ENCODE peak calls at places on chromosomes 5 and 9, in six cellular contexts. A, U, Z, C, W and D are unnamed samples.

GRCh38 chr9:136564379-136564988 is 18.6 kb upstream of the NOTCH1 start:
- DNase-seq in A (peak), U (peak), Z (no peak), C (peak), W (no peak), D (peak)

GRCh38 chr5:59874675-59875074 is 18.9 kb downstream of the PDE4D start:
- DNase-seq in A (no peak), U (no peak), Z (no peak), C (no peak), W (no peak), D (no peak)

GRCh38 chr5:79023947-79024346 is 38.8 kb upstream of the ARSB start:
- DNase-seq in A (no peak), U (no peak), Z (no peak), C (no peak), W (no peak), D (no peak)

GRCh38 chr5:65858316-65858715 is 68.1 kb upstream of the ERBIN start:
- DNase-seq in A (no peak), U (no peak), Z (no peak), C (peak), W (no peak), D (peak)

GRCh38 chr5:760363-761205 is 23.9 kb downstream of the ZDHHC11B start:
- DNase-seq in A (no peak), U (no peak), Z (no peak), C (no peak), W (peak), D (no peak)

GRCh38 chr5:52789867-52790266 is 2.2 kb downstream of the ITGA1 start:
- DNase-seq in A (peak), U (no peak), Z (no peak), C (no peak), W (no peak), D (no peak)

GRCh38 chr9:109341561-109341960 is 20.7 kb upstream of the EPB41L4B start:
- DNase-seq in A (no peak), U (peak), Z (no peak), C (no peak), W (no peak), D (no peak)

GRCh38 chr5:179724163-179724562 is 8.5 kb upstream of the MAML1 start:
- DNase-seq in A (no peak), U (no peak), Z (no peak), C (no peak), W (no peak), D (no peak)

GRCh38 chr9:70806872-70807271 is 314.5 kb downstream of the TRPM3 start:
- DNase-seq in A (no peak), U (no peak), Z (no peak), C (no peak), W (no peak), D (no peak)

GRCh38 chr9:92964981-92965758 is 17.8 kb downstream of the FGD3 start:
- DNase-seq in A (no peak), U (no peak), Z (peak), C (no peak), W (no peak), D (no peak)

GRCh38 chr5:128197911-128198522 is 114.5 kb downstream of the SLC12A2 start:
- DNase-seq in A (no peak), U (peak), Z (no peak), C (no peak), W (peak), D (no peak)

GRCh38 chr9:75376855-75377254 is 288.5 kb downstream of the OSTF1 start:
- DNase-seq in A (no peak), U (no peak), Z (no peak), C (no peak), W (no peak), D (no peak)

GRCh38 chr5:147051193-147051592 is 172.6 kb upstream of the PPP2R2B start:
- DNase-seq in A (no peak), U (no peak), Z (no peak), C (peak), W (no peak), D (peak)

GRCh38 chr9:128006360-128007024 is 25.7 kb upstream of the EEIG1 start:
- DNase-seq in A (no peak), U (peak), Z (no peak), C (peak), W (no peak), D (peak)

GRCh38 chr9:82558855-82559615 is 503.9 kb downstream of the RASEF start:
- DNase-seq in A (peak), U (no peak), Z (no peak), C (peak), W (peak), D (no peak)

GRCh38 chr9:135038331-135038730 is 49.1 kb upstream of the OLFM1 start:
- DNase-seq in A (no peak), U (no peak), Z (no peak), C (no peak), W (no peak), D (no peak)

GRCh38 chr5:173963867-173964429 is 25.0 kb upstream of the C5orf47 start:
- DNase-seq in A (peak), U (peak), Z (no peak), C (no peak), W (peak), D (peak)

GRCh38 chr5:177495243-177496060 is 2.0 kb downstream of the PDLIM7 start:
- DNase-seq in A (peak), U (peak), Z (peak), C (peak), W (peak), D (peak)

GRCh38 chr5:919356-920000 is 26.8 kb downstream of the TRIP13 start:
- DNase-seq in A (no peak), U (no peak), Z (no peak), C (no peak), W (no peak), D (no peak)

GRCh38 chr5:77438057-77438456 is 54.1 kb downstream of the WDR41 start:
- DNase-seq in A (no peak), U (no peak), Z (no peak), C (no peak), W (no peak), D (no peak)

GRCh38 chr9:17862081-17862480 is 283.2 kb downstream of the SH3GL2 start:
- DNase-seq in A (no peak), U (no peak), Z (no peak), C (no peak), W (no peak), D (no peak)

GRCh38 chr5:1437452-1437851 is 7.8 kb downstream of the SLC6A3 start:
- DNase-seq in A (peak), U (peak), Z (no peak), C (peak), W (peak), D (peak)

GRCh38 chr9:34644766-34645314 is 1.6 kb upstream of the GALT start:
- DNase-seq in A (no peak), U (no peak), Z (no peak), C (no peak), W (peak), D (no peak)

GRCh38 chr5:59542841-59543825 is 350.4 kb downstream of the PDE4D start:
- DNase-seq in A (peak), U (no peak), Z (no peak), C (no peak), W (peak), D (no peak)

GRCh38 chr5:172749881-172750608 is 20.9 kb downstream of the DUSP1 start:
- DNase-seq in A (peak), U (no peak), Z (no peak), C (no peak), W (no peak), D (no peak)

GRCh38 chr5:11905209-11905608 is 963 bp upstream of the CTNND2 start:
- DNase-seq in A (no peak), U (no peak), Z (no peak), C (no peak), W (no peak), D (no peak)

GRCh38 chr9:73720601-73721000 is 568.9 kb downstream of the ANXA1 start:
- DNase-seq in A (no peak), U (no peak), Z (no peak), C (no peak), W (no peak), D (no peak)

GRCh38 chr5:132500931-132501628 is 10.5 kb upstream of the IRF1 start:
- DNase-seq in A (peak), U (peak), Z (peak), C (peak), W (peak), D (no peak)

GRCh38 chr5:9617191-9617590 is 13.0 kb downstream of the TAS2R1 start:
- DNase-seq in A (no peak), U (no peak), Z (no peak), C (no peak), W (no peak), D (no peak)

GRCh38 chr5:169527863-169528262 is 55.7 kb upstream of the SPDL1 start:
- DNase-seq in A (peak), U (no peak), Z (no peak), C (peak), W (no peak), D (peak)

GRCh38 chr9:113609562-113610318 is 146.2 kb downstream of the RGS3 start:
- DNase-seq in A (peak), U (no peak), Z (no peak), C (no peak), W (peak), D (no peak)

GRCh38 chr5:35988529-35988928 is 2.7 kb downstream of the UGT3A1 start:
- DNase-seq in A (no peak), U (no peak), Z (no peak), C (no peak), W (no peak), D (no peak)

GRCh38 chr9:132214027-132214622 is 52.3 kb downstream of the NTNG2 start:
- DNase-seq in A (peak), U (peak), Z (no peak), C (peak), W (peak), D (peak)

GRCh38 chr9:91515074-91515687 is 91.5 kb upstream of the NFIL3 start:
- DNase-seq in A (peak), U (no peak), Z (no peak), C (peak), W (peak), D (peak)

GRCh38 chr9:35350827-35351549 is 138.9 kb upstream of the RUSC2 start:
- DNase-seq in A (peak), U (no peak), Z (no peak), C (peak), W (no peak), D (no peak)

GRCh38 chr5:83077662-83078261 is 415 bp downstream of the XRCC4 start:
- DNase-seq in A (peak), U (no peak), Z (peak), C (peak), W (peak), D (no peak)

GRCh38 chr9:137303031-137303892 is 1.2 kb upstream of the NRARP start:
- DNase-seq in A (no peak), U (no peak), Z (no peak), C (no peak), W (peak), D (peak)

DNA sequence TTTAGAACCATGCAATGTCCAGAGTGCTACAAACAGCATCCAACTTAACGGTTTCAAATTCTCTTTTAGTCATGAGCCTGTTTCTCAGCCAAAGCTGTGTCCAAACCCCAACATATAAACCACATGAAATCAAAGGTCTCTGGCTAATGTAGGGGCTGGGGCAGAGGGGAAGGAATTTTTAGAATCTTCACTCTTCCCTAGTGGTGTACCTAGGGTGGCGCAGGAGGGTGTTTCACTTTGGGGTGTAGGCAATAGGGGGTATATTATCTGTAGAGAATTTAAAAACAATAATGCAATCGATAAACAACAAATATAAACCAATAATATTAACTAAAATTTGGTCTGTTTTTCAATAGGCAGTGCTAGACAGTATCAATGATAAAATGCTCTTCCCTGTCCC is 132.1 kb upstream of the BRINP1 start:
- DNase-seq in A (no peak), U (no peak), Z (no peak), C (no peak), W (no peak), D (no peak)
- H2AFZ ChIP-seq in A (no peak), U (no peak), Z (no peak), C (no peak), W (no peak), D (no peak)

GRCh38 chr5:6158974-6159863 is 219.1 kb downstream of the MED10 start:
- DNase-seq in A (peak), U (no peak), Z (no peak), C (peak), W (peak), D (peak)
- H3K4me2 ChIP-seq in A (no peak), U (peak), Z (no peak), C (peak), W (peak), D (peak)

DNA sequence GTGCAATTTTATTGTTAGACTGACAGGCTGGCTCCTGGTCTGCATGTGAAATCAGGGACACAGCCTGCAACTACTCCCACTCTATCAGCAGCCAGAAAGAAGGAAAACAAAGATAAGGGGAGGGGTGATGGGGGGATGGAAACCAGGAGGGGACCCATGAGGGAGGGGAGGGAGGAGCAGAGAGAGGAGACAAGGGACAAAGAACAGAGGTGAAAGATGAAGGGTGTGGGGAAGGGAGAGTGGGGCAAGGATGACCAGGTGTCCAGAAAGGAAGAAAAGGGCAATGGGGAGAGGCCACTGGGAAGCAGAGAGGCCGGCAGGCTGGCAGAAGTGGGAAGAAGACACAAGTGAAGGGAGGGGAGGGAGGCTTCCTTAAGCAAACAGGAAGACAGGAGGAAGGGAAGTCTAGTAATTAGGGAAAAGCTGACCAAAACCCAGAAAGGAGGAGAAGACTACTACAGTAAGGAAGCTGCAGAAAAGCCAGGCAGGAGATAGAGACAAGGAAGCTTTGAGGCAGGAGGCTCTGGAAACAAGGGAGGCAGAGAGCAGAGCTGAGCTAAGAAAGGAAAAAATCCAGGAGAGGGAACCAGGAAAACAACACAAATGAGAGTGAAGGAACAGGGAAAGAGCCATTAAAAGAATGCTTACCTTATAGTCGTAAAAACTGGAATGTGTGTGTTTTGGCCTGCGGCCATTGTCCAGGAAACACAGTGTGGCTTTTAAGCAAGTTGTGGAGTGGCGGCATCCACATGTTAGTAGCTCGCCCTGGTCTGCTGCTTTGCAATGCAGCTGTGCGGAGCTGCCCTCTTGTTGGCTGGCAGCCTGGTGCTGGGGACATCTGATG is 316.9 kb upstream of the CLINT1 start:
- DNase-seq in A (no peak), U (no peak), Z (no peak), C (peak), W (peak), D (no peak)
- H2AFZ ChIP-seq in A (no peak), U (no peak), Z (no peak), C (peak), W (no peak), D (no peak)

GRCh38 chr5:34570721-34571379 is 85.3 kb upstream of the RAI14 start:
- DNase-seq in A (peak), U (no peak), Z (no peak), C (peak), W (no peak), D (peak)
- H3K4me2 ChIP-seq in A (peak), U (peak), Z (no peak), C (peak), W (no peak), D (no peak)

GRCh38 chr5:54691644-54692043 is 174.1 kb downstream of the SNX18 start:
- DNase-seq in A (no peak), U (no peak), Z (no peak), C (no peak), W (no peak), D (no peak)
- H2AFZ ChIP-seq in A (no peak), U (no peak), Z (no peak), C (no peak), W (no peak), D (no peak)

DNA sequence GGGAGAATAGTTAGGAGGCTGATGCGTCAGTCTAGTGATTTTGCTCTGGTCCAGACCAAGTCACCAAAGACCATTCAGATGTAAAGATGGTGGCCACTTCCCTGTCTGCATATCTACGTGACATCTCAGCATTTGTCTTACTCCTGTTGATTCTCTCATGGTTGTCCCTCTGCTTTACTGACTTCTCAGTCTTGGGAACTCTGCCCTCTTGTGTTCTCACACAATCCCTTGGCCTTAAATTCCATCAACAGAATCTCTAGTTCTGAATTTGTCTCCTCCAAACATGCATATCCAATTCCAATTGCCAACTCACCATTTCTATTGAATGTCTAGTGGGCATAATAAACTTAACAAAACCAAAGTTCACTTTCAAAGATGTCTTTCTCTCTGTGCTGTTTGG is 147.8 kb downstream of the SLC24A2 start:
- DNase-seq in A (peak), U (no peak), Z (peak), C (peak), W (no peak), D (no peak)
- H3K4me2 ChIP-seq in A (no peak), U (no peak), Z (no peak), C (no peak), W (no peak), D (no peak)